ENCODE peak calls at places on chromosomes 13 and 19, in six cellular contexts. J is WTC11; M is cardiac muscle cell; C is CD8-positive, alpha-beta T cell; N is heart right ventricle; V is AG04450. X is an unnamed sample.

GRCh38 chr13:111241862-111242261 is 78.6 kb upstream of the TEX29 start:
- DNase-seq in M (no peak), J (no peak), C (no peak), N (no peak), V (no peak), X (no peak)

GRCh38 chr19:50332264-50333038 is 3.3 kb upstream of the KCNC3 start:
- DNase-seq in C (no peak), J (peak), M (no peak), N (peak), V (no peak), X (no peak)

GRCh38 chr19:23101241-23101640 is 15.6 kb upstream of the ZNF730 start:
- DNase-seq in J (no peak), V (no peak), C (no peak), N (no peak), M (no peak), X (no peak)

GRCh38 chr13:100100115-100100879 is 11.4 kb downstream of the PCCA start:
- DNase-seq in C (no peak), M (peak), V (peak), N (peak), J (no peak), X (no peak)

GRCh38 chr19:28466107-28467045 is 746.6 kb downstream of the UQCRFS1 start:
- DNase-seq in V (no peak), N (peak), M (peak), J (peak), C (peak), X (no peak)

GRCh38 chr19:6680141-6680540 is 10.2 kb upstream of the TNFSF14 start:
- DNase-seq in N (no peak), V (no peak), C (no peak), M (no peak), J (no peak), X (no peak)

GRCh38 chr13:74087304-74087703 is 46.9 kb downstream of the KLF12 start:
- DNase-seq in N (no peak), V (no peak), C (no peak), J (no peak), M (no peak), X (no peak)

GRCh38 chr19:14370169-14370998 is 10.9 kb upstream of the ADGRE5 start:
- DNase-seq in C (peak), V (no peak), M (no peak), J (no peak), N (no peak), X (peak)

GRCh38 chr13:23288564-23288963 is 107.8 kb downstream of the SGCG start:
- DNase-seq in N (no peak), V (no peak), M (no peak), C (no peak), J (no peak), X (no peak)

GRCh38 chr19:44111910-44112463 is 1.2 kb upstream of the ZNF225 start:
- DNase-seq in J (peak), C (no peak), V (peak), N (no peak), M (peak), X (no peak)

GRCh38 chr13:31209172-31209818 is 9.5 kb downstream of the B3GLCT start:
- DNase-seq in V (no peak), M (peak), C (peak), J (no peak), N (peak), X (no peak)

GRCh38 chr19:15456871-15457700 is 7.3 kb downstream of the RASAL3 start:
- DNase-seq in C (no peak), V (no peak), J (peak), N (no peak), M (no peak), X (no peak)

GRCh38 chr19:21835810-21836444 is at the start of gene ZNF43:
- DNase-seq in C (peak), M (peak), V (peak), N (peak), J (peak), X (peak)

GRCh38 chr19:55481148-55482127 is 3.5 kb upstream of the NAT14 start:
- DNase-seq in J (no peak), V (no peak), N (no peak), C (no peak), M (no peak), X (no peak)

GRCh38 chr19:56866563-56866962 is 26.0 kb upstream of the PEG3 start:
- DNase-seq in N (no peak), J (no peak), C (no peak), M (no peak), V (no peak), X (no peak)

GRCh38 chr19:15448778-15449619 is 757 bp downstream of the WIZ start:
- DNase-seq in M (peak), J (no peak), V (no peak), N (no peak), C (no peak), X (peak)

GRCh38 chr19:794989-795658 is 2.1 kb upstream of the PTBP1 start:
- DNase-seq in C (no peak), V (no peak), M (no peak), N (no peak), J (no peak), X (no peak)

GRCh38 chr13:90793261-90793785 is 554.2 kb upstream of the MIR17HG start:
- DNase-seq in V (no peak), J (no peak), N (no peak), M (peak), C (no peak), X (no peak)

GRCh38 chr19:18204394-18205179 is 745 bp upstream of the RAB3A start:
- DNase-seq in C (peak), M (no peak), J (peak), V (no peak), N (peak), X (peak)

GRCh38 chr19:771332-771785 is 20.4 kb downstream of the MISP start:
- DNase-seq in J (no peak), M (peak), V (no peak), N (no peak), C (no peak), X (no peak)

GRCh38 chr19:48244289-48244688 is 11.4 kb downstream of the CARD8 start:
- DNase-seq in J (no peak), C (peak), V (no peak), N (no peak), M (peak), X (no peak)

GRCh38 chr19:19452241-19453128 is 47.0 kb downstream of the GATAD2A start:
- DNase-seq in M (no peak), C (no peak), N (no peak), V (no peak), J (no peak), X (no peak)

GRCh38 chr13:99984463-99985242 is 3.1 kb downstream of the ZIC2 start:
- DNase-seq in M (no peak), J (peak), C (no peak), V (no peak), N (no peak), X (no peak)

GRCh38 chr13:26743971-26744370 is 16.6 kb downstream of the GPR12 start:
- DNase-seq in M (no peak), J (no peak), V (no peak), N (no peak), C (no peak), X (no peak)

GRCh38 chr13:50685491-50685890 is 158.0 kb downstream of the DLEU7 start:
- DNase-seq in N (peak), C (no peak), V (no peak), J (no peak), M (peak), X (no peak)

GRCh38 chr19:2523630-2524311 is 47.8 kb downstream of the GADD45B start:
- DNase-seq in C (no peak), V (no peak), M (peak), N (no peak), J (no peak), X (no peak)

GRCh38 chr13:25432686-25433085 is 60.9 kb downstream of the ATP8A2 start:
- DNase-seq in N (no peak), M (no peak), V (no peak), C (no peak), J (no peak), X (no peak)

GRCh38 chr13:112842343-112842856 is 126.6 kb upstream of the MCF2L start:
- DNase-seq in C (no peak), M (peak), N (peak), V (no peak), J (no peak), X (no peak)

GRCh38 chr19:49689133-49690072 is at the start of gene ADM5:
- DNase-seq in J (peak), M (peak), C (peak), V (no peak), N (no peak), X (no peak)

GRCh38 chr13:33016414-33017409 is at the start of gene KL:
- DNase-seq in M (peak), J (peak), V (no peak), C (no peak), N (peak), X (no peak)

GRCh38 chr13:50365683-50366391 is 350.6 kb downstream of the KCNRG start:
- DNase-seq in V (no peak), M (no peak), J (no peak), N (no peak), C (peak), X (no peak)

GRCh38 chr19:53537523-53538377 is at the start of gene ZNF331:
- DNase-seq in C (peak), M (peak), V (no peak), N (peak), J (peak), X (peak)
- TF ChIP-seq CTCF in C (no peak), M (peak), V (peak), N (peak), J (no peak), X (no peak)

GRCh38 chr13:97112451-97113152 is 109.5 kb upstream of the MBNL2 start:
- DNase-seq in C (no peak), J (no peak), N (no peak), M (no peak), V (no peak), X (no peak)
- TF ChIP-seq CTCF in C (no peak), J (no peak), N (no peak), M (no peak), V (no peak), X (no peak)

DNA sequence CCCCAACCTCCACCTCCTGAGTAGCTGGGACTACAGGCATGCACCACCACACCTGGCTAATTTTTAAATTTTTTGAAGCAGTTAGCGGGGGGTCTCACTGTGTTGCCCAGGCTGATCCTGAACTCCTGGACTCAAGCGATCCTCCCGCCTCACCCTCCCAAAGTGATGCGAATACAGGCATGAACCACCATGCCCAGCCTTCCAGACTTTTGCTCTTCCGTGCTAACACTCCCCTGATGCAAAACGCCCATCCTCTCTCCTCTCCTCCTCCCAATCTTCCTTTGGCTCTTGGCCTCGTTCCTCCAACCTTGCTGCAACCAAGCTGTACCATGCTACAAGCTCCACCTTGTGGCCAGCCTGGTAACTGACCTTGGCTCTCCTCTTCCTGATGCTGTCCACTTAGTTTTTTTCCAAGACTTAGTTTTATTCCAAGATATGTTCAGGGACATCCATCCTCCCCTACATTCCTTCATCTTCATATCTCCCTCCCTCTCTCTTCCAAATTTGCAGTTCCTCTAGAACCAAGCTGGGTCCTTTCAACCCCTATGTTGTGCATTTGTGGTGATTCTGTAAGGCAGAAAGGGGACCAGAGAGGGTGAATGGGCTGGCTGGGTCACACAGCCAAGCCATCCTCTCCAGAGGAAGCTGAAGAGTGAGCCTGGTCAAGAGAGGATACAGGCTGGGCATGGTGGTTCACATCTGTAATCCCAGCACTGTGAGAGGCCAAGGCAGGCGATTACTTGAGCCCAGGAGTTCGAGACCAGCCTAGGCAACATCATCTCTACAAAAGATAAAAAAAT is 32.8 kb downstream of the TINCR start:
- DNase-seq in V (no peak), M (no peak), C (no peak), J (peak), N (no peak), X (no peak)
- TF ChIP-seq CTCF in V (peak), M (peak), C (peak), J (peak), N (peak), X (no peak)

GRCh38 chr19:11596156-11596555 is 1.1 kb upstream of the ZNF627 start:
- DNase-seq in V (no peak), N (no peak), C (no peak), M (no peak), J (no peak), X (no peak)

GRCh38 chr19:11594084-11594483 is 3.2 kb upstream of the ZNF627 start:
- DNase-seq in N (no peak), M (no peak), J (no peak), C (no peak), V (no peak), X (no peak)

GRCh38 chr19:11598103-11598483 is 810 bp downstream of the ZNF627 start:
- DNase-seq in M (no peak), J (no peak), V (no peak), C (no peak), N (no peak), X (no peak)

GRCh38 chr19:11598746-11599145 is 1.5 kb downstream of the ZNF627 start:
- DNase-seq in J (no peak), V (no peak), M (no peak), C (no peak), N (no peak), X (no peak)

GRCh38 chr19:11597202-11598102 is at the start of gene ZNF627:
- DNase-seq in C (peak), J (peak), N (peak), M (peak), V (peak), X (peak)
- TF ChIP-seq CTCF in C (no peak), J (no peak), N (peak), M (peak), V (peak), X (no peak)

GRCh38 chr13:109485136-109485794 is 301.1 kb downstream of the IRS2 start:
- DNase-seq in C (no peak), M (no peak), V (no peak), J (no peak), N (no peak), X (no peak)
- TF ChIP-seq CTCF in C (no peak), M (no peak), V (no peak), J (no peak), N (no peak), X (no peak)

X was measured in activated B cell treated with CpG ODN at 0.5 μM for 24 hours.